ENCODE peak calls at places on chromosomes 7 and 10, in five cellular contexts. T, Y, J, O and F are unnamed samples.

GRCh38 chr7:25967278-25968204 is 184.5 kb upstream of the NFE2L3 start:
- DNase-seq in T (no peak), Y (no peak), J (no peak), O (no peak), F (no peak)

GRCh38 chr10:3909339-3909738 is 124.3 kb upstream of the KLF6 start:
- DNase-seq in T (no peak), Y (no peak), J (no peak), O (no peak), F (no peak)

GRCh38 chr10:114822771-114823463 is 1.3 kb downstream of the FHIP2A start:
- DNase-seq in T (no peak), Y (no peak), J (no peak), O (no peak), F (no peak)

GRCh38 chr7:11776083-11776482 is 55.9 kb downstream of the THSD7A start:
- DNase-seq in T (no peak), Y (no peak), J (no peak), O (no peak), F (peak)

GRCh38 chr7:82859106-82859850 is 303.4 kb downstream of the PCLO start:
- DNase-seq in T (no peak), Y (no peak), J (no peak), O (no peak), F (no peak)

GRCh38 chr7:151509670-151510333 is 9.9 kb downstream of the RHEB start:
- DNase-seq in T (no peak), Y (no peak), J (no peak), O (no peak), F (no peak)

GRCh38 chr7:32515890-32516550 is 20.7 kb downstream of the AVL9 start:
- DNase-seq in T (no peak), Y (no peak), J (no peak), O (no peak), F (no peak)

GRCh38 chr7:146175716-146176115 is 59.1 kb downstream of the CNTNAP2 start:
- DNase-seq in T (no peak), Y (no peak), J (no peak), O (no peak), F (no peak)

GRCh38 chr7:130419652-130420051 is 21.2 kb downstream of the CEP41 start:
- DNase-seq in T (no peak), Y (no peak), J (no peak), O (no peak), F (no peak)

GRCh38 chr7:134826105-134826504 is 46.7 kb downstream of the CALD1 start:
- DNase-seq in T (no peak), Y (no peak), J (no peak), O (no peak), F (no peak)

GRCh38 chr10:121267236-121268003 is 330.8 kb downstream of the FGFR2 start:
- DNase-seq in T (no peak), Y (no peak), J (no peak), O (no peak), F (no peak)

GRCh38 chr7:150983893-150984368 is 5.8 kb upstream of the KCNH2 start:
- DNase-seq in T (no peak), Y (no peak), J (no peak), O (no peak), F (no peak)

GRCh38 chr10:100642295-100642994 is 102.9 kb upstream of the PAX2 start:
- DNase-seq in T (no peak), Y (no peak), J (no peak), O (no peak), F (no peak)

GRCh38 chr10:81957976-81958375 is 83.0 kb downstream of the NRG3 start:
- DNase-seq in T (no peak), Y (no peak), J (no peak), O (no peak), F (no peak)

GRCh38 chr10:50918529-50918928 is 33.1 kb upstream of the A1CF start:
- DNase-seq in T (no peak), Y (no peak), J (no peak), O (no peak), F (no peak)

GRCh38 chr10:96587255-96588059 is 645 bp upstream of the TM9SF3 start:
- DNase-seq in T (no peak), Y (peak), J (peak), O (peak), F (no peak)

GRCh38 chr10:24727811-24728210 is 4.1 kb upstream of the ARHGAP21 start:
- DNase-seq in T (no peak), Y (no peak), J (no peak), O (no peak), F (no peak)

GRCh38 chr7:29078286-29078685 is 68.1 kb downstream of the CPVL start:
- DNase-seq in T (no peak), Y (no peak), J (no peak), O (no peak), F (peak)